ENCODE peak calls at places on chromosomes 6 and 20, in four cellular contexts. One of them, this sample, is unnamed.
A peak's percentile ranks its signal among the peaks of the same experiment; 100 is the strongest.

GRCh38 chr20:10113746-10114145 is 79.0 kb downstream of the ANKEF1 start:
- DNase-seq in GDM1: no peak
- DNase-seq in HT1080: peak; percentile 56
- DNase-seq in astrocyte of the spinal cord: peak; percentile 27
- DNase-seq in this sample: no peak

GRCh38 chr20:60851826-60852704 is 400.0 kb upstream of the CDH4 start:
- DNase-seq in GDM1: no peak
- DNase-seq in HT1080: no peak
- DNase-seq in astrocyte of the spinal cord: no peak
- DNase-seq in this sample: no peak

GRCh38 chr20:45910670-45911485 is 1.1 kb downstream of the PLTP start:
- DNase-seq in astrocyte of the spinal cord: peak; percentile 100
- DNase-seq in HT1080: peak; percentile 85
- DNase-seq in GDM1: peak; percentile 100
- DNase-seq in this sample: peak; percentile 100

GRCh38 chr6:166446567-166447065 is 63.9 kb upstream of the MPC1 start:
- DNase-seq in GDM1: no peak
- DNase-seq in HT1080: no peak
- DNase-seq in astrocyte of the spinal cord: no peak
- DNase-seq in this sample: no peak

GRCh38 chr6:169724554-169725269 is 412 bp upstream of the PHF10 start:
- DNase-seq in GDM1: peak; percentile 57
- DNase-seq in astrocyte of the spinal cord: no peak
- DNase-seq in HT1080: no peak
- DNase-seq in this sample: peak; percentile 27

GRCh38 chr6:14630136-14630535 is 512.6 kb downstream of the CD83 start:
- DNase-seq in GDM1: no peak
- DNase-seq in HT1080: no peak
- DNase-seq in astrocyte of the spinal cord: no peak
- DNase-seq in this sample: no peak

GRCh38 chr6:43055966-43056365 is 2.3 kb upstream of the CUL7 start:
- DNase-seq in GDM1: no peak
- DNase-seq in astrocyte of the spinal cord: no peak
- DNase-seq in HT1080: no peak
- DNase-seq in this sample: no peak

GRCh38 chr6:107698146-107698545 is 126.0 kb downstream of the SCML4 start:
- DNase-seq in HT1080: peak; percentile 95
- DNase-seq in GDM1: no peak
- DNase-seq in astrocyte of the spinal cord: peak; percentile 43
- DNase-seq in this sample: peak; percentile 79

GRCh38 chr20:19074828-19075516 is 137.5 kb upstream of the SLC24A3 start:
- DNase-seq in HT1080: peak; percentile 34
- DNase-seq in GDM1: peak; percentile 86
- DNase-seq in astrocyte of the spinal cord: no peak
- DNase-seq in this sample: no peak

GRCh38 chr6:14622878-14623542 is 505.4 kb downstream of the CD83 start:
- DNase-seq in HT1080: no peak
- DNase-seq in GDM1: no peak
- DNase-seq in astrocyte of the spinal cord: no peak
- DNase-seq in this sample: no peak